ENCODE peak calls at places on chromosomes 11 and 22, in ten cellular contexts. One of them, this sample, is unnamed.

GRCh38 chr22:22942511-22943329 is 55.1 kb downstream of the IGLL5 start:
- DNase-seq in PC-9: no peak
- DNase-seq in esophagus squamous epithelium: no peak
- DNase-seq in Caco-2: peak; percentile 59
- DNase-seq in endothelial cell of umbilical vein: peak; percentile 41
- DNase-seq in tibial artery: peak; percentile 30
- DNase-seq in ascending aorta: peak; percentile 71
- DNase-seq in uterus: no peak
- DNase-seq in IMR-90: peak; percentile 51
- DNase-seq in PC-3: peak; percentile 66
- DNase-seq in this sample: peak; percentile 55

GRCh38 chr11:112620621-112621394 is 340.4 kb upstream of the NCAM1 start:
- DNase-seq in PC-9: peak; percentile 93
- DNase-seq in esophagus squamous epithelium: no peak
- DNase-seq in Caco-2: peak; percentile 14
- DNase-seq in endothelial cell of umbilical vein: no peak
- DNase-seq in tibial artery: no peak
- DNase-seq in ascending aorta: no peak
- DNase-seq in uterus: no peak
- DNase-seq in IMR-90: no peak
- DNase-seq in PC-3: peak; percentile 49
- DNase-seq in this sample: no peak

GRCh38 chr11:23903044-23903704 is 593.7 kb upstream of the LUZP2 start:
- DNase-seq in PC-9: peak; percentile 37
- DNase-seq in esophagus squamous epithelium: no peak
- DNase-seq in Caco-2: peak; percentile 39
- DNase-seq in endothelial cell of umbilical vein: peak; percentile 82
- DNase-seq in tibial artery: no peak
- DNase-seq in ascending aorta: no peak
- DNase-seq in uterus: no peak
- DNase-seq in IMR-90: peak; percentile 95
- DNase-seq in PC-3: peak; percentile 84
- DNase-seq in this sample: no peak

GRCh38 chr22:22201185-22201924 is 43.2 kb upstream of the VPREB1 start:
- DNase-seq in PC-9: no peak
- DNase-seq in esophagus squamous epithelium: no peak
- DNase-seq in Caco-2: peak; percentile 58
- DNase-seq in endothelial cell of umbilical vein: peak; percentile 15
- DNase-seq in tibial artery: no peak
- DNase-seq in ascending aorta: no peak
- DNase-seq in uterus: no peak
- DNase-seq in IMR-90: peak; percentile 24
- DNase-seq in PC-3: peak; percentile 18
- DNase-seq in this sample: no peak

GRCh38 chr11:74398244-74399159 is at the start of gene PGM2L1:
- DNase-seq in PC-9: peak; percentile 91
- DNase-seq in esophagus squamous epithelium: peak; percentile 85
- DNase-seq in Caco-2: peak; percentile 97
- DNase-seq in endothelial cell of umbilical vein: peak; percentile 95
- DNase-seq in tibial artery: peak; percentile 95
- DNase-seq in ascending aorta: peak; percentile 97
- DNase-seq in uterus: peak; percentile 96
- DNase-seq in IMR-90: peak; percentile 90
- DNase-seq in PC-3: peak; percentile 97
- DNase-seq in this sample: peak; percentile 93

GRCh38 chr11:77040401-77040777 is 6.2 kb downstream of the B3GNT6 start:
- DNase-seq in PC-9: no peak
- DNase-seq in esophagus squamous epithelium: no peak
- DNase-seq in Caco-2: no peak
- DNase-seq in endothelial cell of umbilical vein: no peak
- DNase-seq in tibial artery: no peak
- DNase-seq in ascending aorta: no peak
- DNase-seq in uterus: no peak
- DNase-seq in IMR-90: no peak
- DNase-seq in PC-3: no peak
- DNase-seq in this sample: no peak

GRCh38 chr11:44519989-44520737 is 45.3 kb upstream of the CD82 start:
- DNase-seq in PC-9: no peak
- DNase-seq in esophagus squamous epithelium: no peak
- DNase-seq in Caco-2: no peak
- DNase-seq in endothelial cell of umbilical vein: no peak
- DNase-seq in tibial artery: peak; percentile 25
- DNase-seq in ascending aorta: no peak
- DNase-seq in uterus: peak; percentile 90
- DNase-seq in IMR-90: no peak
- DNase-seq in PC-3: no peak
- DNase-seq in this sample: no peak

GRCh38 chr11:68941324-68942089 is 37.8 kb downstream of the IGHMBP2 start:
- DNase-seq in PC-9: no peak
- DNase-seq in esophagus squamous epithelium: no peak
- DNase-seq in Caco-2: no peak
- DNase-seq in endothelial cell of umbilical vein: no peak
- DNase-seq in tibial artery: no peak
- DNase-seq in ascending aorta: peak; percentile 83
- DNase-seq in uterus: no peak
- DNase-seq in IMR-90: no peak
- DNase-seq in PC-3: no peak
- DNase-seq in this sample: no peak

GRCh38 chr22:49247194-49247924 is 580.3 kb downstream of the BRD1 start:
- DNase-seq in PC-9: no peak
- DNase-seq in esophagus squamous epithelium: no peak
- DNase-seq in Caco-2: no peak
- DNase-seq in endothelial cell of umbilical vein: no peak
- DNase-seq in tibial artery: peak; percentile 6
- DNase-seq in ascending aorta: peak; percentile 16
- DNase-seq in uterus: no peak
- DNase-seq in IMR-90: no peak
- DNase-seq in PC-3: no peak
- DNase-seq in this sample: peak; percentile 47

GRCh38 chr11:102172127-102172848 is 62.0 kb downstream of the YAP1 start:
- DNase-seq in PC-9: no peak
- DNase-seq in esophagus squamous epithelium: no peak
- DNase-seq in Caco-2: no peak
- DNase-seq in endothelial cell of umbilical vein: peak; percentile 43
- DNase-seq in tibial artery: peak; percentile 53
- DNase-seq in ascending aorta: peak; percentile 82
- DNase-seq in uterus: no peak
- DNase-seq in IMR-90: peak; percentile 54
- DNase-seq in PC-3: peak; percentile 64
- DNase-seq in this sample: no peak

GRCh38 chr22:49570032-49570848 is 257.4 kb downstream of the BRD1 start:
- DNase-seq in PC-9: no peak
- DNase-seq in esophagus squamous epithelium: no peak
- DNase-seq in Caco-2: no peak
- DNase-seq in endothelial cell of umbilical vein: no peak
- DNase-seq in tibial artery: peak; percentile 16
- DNase-seq in ascending aorta: peak; percentile 19
- DNase-seq in uterus: peak; percentile 2
- DNase-seq in IMR-90: no peak
- DNase-seq in PC-3: no peak
- DNase-seq in this sample: no peak

GRCh38 chr22:46002757-46003270 is 25.9 kb upstream of the WNT7B start:
- DNase-seq in PC-9: peak; percentile 53
- DNase-seq in esophagus squamous epithelium: no peak
- DNase-seq in Caco-2: no peak
- DNase-seq in endothelial cell of umbilical vein: no peak
- DNase-seq in tibial artery: no peak
- DNase-seq in ascending aorta: no peak
- DNase-seq in uterus: no peak
- DNase-seq in IMR-90: peak; percentile 56
- DNase-seq in PC-3: peak; percentile 43
- DNase-seq in this sample: no peak

GRCh38 chr11:83330303-83330702 is 44.1 kb upstream of the CCDC90B start:
- DNase-seq in PC-9: no peak
- DNase-seq in esophagus squamous epithelium: no peak
- DNase-seq in Caco-2: no peak
- DNase-seq in endothelial cell of umbilical vein: no peak
- DNase-seq in tibial artery: no peak
- DNase-seq in ascending aorta: no peak
- DNase-seq in uterus: no peak
- DNase-seq in IMR-90: no peak
- DNase-seq in PC-3: no peak
- DNase-seq in this sample: no peak

DNA sequence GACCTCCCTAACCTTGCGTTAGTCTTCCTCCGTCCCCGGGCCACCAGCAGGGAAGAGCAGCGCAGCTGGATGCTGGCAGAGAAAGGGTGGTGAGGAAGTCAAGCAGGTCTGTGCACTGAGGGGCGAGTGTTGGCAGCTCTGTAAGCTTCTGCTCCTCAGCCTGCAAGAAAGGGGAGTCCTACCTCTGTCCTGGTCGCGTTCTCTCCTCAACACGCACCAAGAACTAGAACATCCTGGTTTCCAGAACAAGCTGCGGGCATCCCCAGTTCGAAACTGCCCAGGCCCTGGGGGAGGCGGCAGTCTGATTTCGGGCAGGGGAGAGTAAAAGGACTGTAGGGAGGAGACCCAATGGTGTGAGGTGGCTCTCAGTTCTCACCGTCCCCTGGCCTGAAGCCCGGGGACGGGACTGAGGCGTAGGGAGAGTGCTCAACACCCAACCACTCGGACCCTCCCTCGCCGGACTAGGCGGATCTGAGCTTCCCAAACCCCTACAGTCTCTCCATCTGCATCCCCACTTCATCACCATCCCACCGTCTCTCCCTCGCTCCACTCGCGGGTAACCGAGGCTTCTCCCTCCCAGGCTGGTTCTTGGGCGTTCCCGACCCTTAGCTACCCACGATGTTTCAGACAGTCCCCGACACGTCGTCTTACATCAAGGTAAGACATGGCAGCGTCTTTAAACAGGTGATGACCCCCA is 7.7 kb upstream of the FLI1 start:
- DNase-seq in PC-9: no peak
- DNase-seq in esophagus squamous epithelium: no peak
- DNase-seq in Caco-2: no peak
- DNase-seq in endothelial cell of umbilical vein: no peak
- DNase-seq in tibial artery: no peak
- DNase-seq in ascending aorta: no peak
- DNase-seq in uterus: no peak
- DNase-seq in IMR-90: no peak
- DNase-seq in PC-3: no peak
- DNase-seq in this sample: no peak
- H3K4me3 ChIP-seq in PC-9: no peak overlapping the region
- H3K4me3 ChIP-seq in esophagus squamous epithelium: no peak overlapping the region
- H3K4me3 ChIP-seq in Caco-2: no peak overlapping the region
- H3K4me3 ChIP-seq in endothelial cell of umbilical vein: no peak overlapping the region
- H3K4me3 ChIP-seq in tibial artery: no peak overlapping the region
- H3K4me3 ChIP-seq in ascending aorta: no peak overlapping the region
- H3K4me3 ChIP-seq in uterus: no peak overlapping the region
- H3K4me3 ChIP-seq in IMR-90: no peak overlapping the region
- H3K4me3 ChIP-seq in PC-3: no peak overlapping the region
- H3K4me3 ChIP-seq in this sample: peak overlapping the region; percentile 42

DNA sequence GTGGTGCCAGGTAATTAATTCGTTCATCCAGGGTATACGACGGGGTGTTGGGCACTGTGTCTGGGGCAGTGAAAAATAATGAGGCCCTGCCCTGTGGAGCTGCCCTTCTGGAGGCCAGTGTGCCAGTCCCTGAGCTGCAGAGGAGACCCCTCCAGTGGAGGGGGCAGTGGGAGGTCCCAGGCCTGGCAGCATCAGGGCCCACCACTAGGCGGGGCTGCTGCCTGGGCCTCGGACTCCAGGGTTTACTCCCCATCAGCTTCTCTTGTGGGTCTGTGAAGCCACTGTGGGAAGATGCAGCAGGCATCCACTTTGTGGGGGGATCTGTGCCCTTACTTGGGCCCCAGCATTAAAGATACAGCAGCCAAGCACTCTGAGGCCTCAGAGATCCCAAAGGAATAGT is 17.4 kb upstream of the TMPRSS6 start:
- DNase-seq in PC-9: no peak
- DNase-seq in esophagus squamous epithelium: no peak
- DNase-seq in Caco-2: peak; percentile 27
- DNase-seq in endothelial cell of umbilical vein: no peak
- DNase-seq in tibial artery: no peak
- DNase-seq in ascending aorta: no peak
- DNase-seq in uterus: no peak
- DNase-seq in IMR-90: no peak
- DNase-seq in PC-3: no peak
- DNase-seq in this sample: no peak
- TF ChIP-seq CTCF in PC-9: peak; percentile 53
- TF ChIP-seq CTCF in esophagus squamous epithelium: no peak
- TF ChIP-seq CTCF in Caco-2: peak; percentile 39
- TF ChIP-seq CTCF in endothelial cell of umbilical vein: peak; percentile 25
- TF ChIP-seq CTCF in tibial artery: no peak
- TF ChIP-seq CTCF in ascending aorta: no peak
- TF ChIP-seq CTCF in uterus: no peak
- TF ChIP-seq CTCF in IMR-90: peak; percentile 16
- TF ChIP-seq CTCF in PC-3: peak; percentile 45
- TF ChIP-seq CTCF in this sample: no peak

DNA sequence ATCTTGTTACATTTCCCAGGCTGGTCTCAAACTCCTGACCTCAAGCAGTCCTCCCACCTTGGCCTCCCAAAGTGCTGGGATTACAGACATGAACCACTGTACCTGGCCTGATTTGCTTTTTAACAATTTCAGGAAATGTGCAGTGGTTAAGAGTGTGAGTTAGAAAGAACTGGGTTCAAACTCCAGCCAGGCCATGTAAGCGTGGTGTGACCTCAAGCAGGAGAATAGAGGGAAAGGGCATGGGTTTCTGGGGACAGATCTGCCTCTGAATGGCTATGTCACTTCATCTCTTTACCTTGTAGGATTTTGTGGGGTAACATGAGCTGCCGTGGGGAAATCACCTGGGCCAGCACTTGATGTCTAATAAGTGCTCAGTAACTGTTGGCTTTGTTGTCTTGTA is 9.3 kb downstream of the SNRPD3 start:
- DNase-seq in PC-9: no peak
- DNase-seq in esophagus squamous epithelium: no peak
- DNase-seq in Caco-2: no peak
- DNase-seq in endothelial cell of umbilical vein: no peak
- DNase-seq in tibial artery: no peak
- DNase-seq in ascending aorta: no peak
- DNase-seq in uterus: no peak
- DNase-seq in IMR-90: no peak
- DNase-seq in PC-3: no peak
- DNase-seq in this sample: no peak
- H3K4me1 ChIP-seq in PC-9: no peaks in the 10 kb centered on the region
- H3K4me1 ChIP-seq in esophagus squamous epithelium: peaks cover 13% of the 10 kb centered on the region
- H3K4me1 ChIP-seq in Caco-2: peaks cover 16% of the 10 kb centered on the region
- H3K4me1 ChIP-seq in endothelial cell of umbilical vein: no peaks in the 10 kb centered on the region
- H3K4me1 ChIP-seq in tibial artery: peaks cover 25% of the 10 kb centered on the region
- H3K4me1 ChIP-seq in ascending aorta: no peaks in the 10 kb centered on the region
- H3K4me1 ChIP-seq in uterus: no peaks in the 10 kb centered on the region
- H3K4me1 ChIP-seq in IMR-90: no peaks in the 10 kb centered on the region
- H3K4me1 ChIP-seq in PC-3: no peaks in the 10 kb centered on the region
- H3K4me1 ChIP-seq in this sample: no peaks in the 10 kb centered on the region

DNA sequence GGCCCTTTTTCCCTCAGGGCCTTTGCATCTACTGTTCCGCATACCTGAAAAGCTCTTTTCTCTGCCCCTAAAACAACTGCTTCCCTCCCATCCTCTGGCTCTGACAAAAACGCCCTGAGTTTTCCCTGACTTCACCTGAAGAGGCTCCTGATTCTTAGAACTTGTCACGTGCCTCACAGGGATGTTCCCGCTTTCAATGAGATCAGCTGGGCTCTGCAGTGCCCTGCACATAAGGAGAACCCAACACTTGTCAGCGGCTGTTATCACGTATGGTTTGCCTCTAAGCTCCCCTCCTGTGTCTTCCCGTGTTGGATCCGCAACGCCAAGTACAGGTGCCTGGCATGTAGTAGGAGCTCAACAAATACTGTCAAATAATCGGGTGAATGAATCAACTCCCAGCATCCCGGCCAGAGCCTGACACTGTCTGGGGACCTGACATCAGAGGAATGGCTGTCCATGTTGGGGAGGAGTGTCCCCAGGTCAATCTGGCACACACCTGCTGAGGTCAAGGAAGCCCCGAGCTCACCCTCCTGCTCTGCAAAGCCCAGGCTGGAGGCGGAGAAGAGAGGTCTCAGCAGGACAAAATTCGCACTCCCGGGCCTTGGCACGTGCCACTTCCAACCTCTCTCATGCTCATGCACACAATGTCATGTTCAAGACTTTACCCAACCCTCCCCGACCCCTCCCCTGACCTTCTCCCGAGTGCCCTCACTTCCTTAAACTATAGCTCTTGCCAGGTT is 4.2 kb upstream of the GRK2 start:
- DNase-seq in PC-9: no peak
- DNase-seq in esophagus squamous epithelium: no peak
- DNase-seq in Caco-2: no peak
- DNase-seq in endothelial cell of umbilical vein: no peak
- DNase-seq in tibial artery: peak; percentile 23
- DNase-seq in ascending aorta: no peak
- DNase-seq in uterus: no peak
- DNase-seq in IMR-90: no peak
- DNase-seq in PC-3: no peak
- DNase-seq in this sample: no peak
- H3K4me3 ChIP-seq in PC-9: no peak overlapping the region
- H3K4me3 ChIP-seq in esophagus squamous epithelium: no peak overlapping the region
- H3K4me3 ChIP-seq in Caco-2: no peak overlapping the region
- H3K4me3 ChIP-seq in endothelial cell of umbilical vein: no peak overlapping the region
- H3K4me3 ChIP-seq in tibial artery: no peak overlapping the region
- H3K4me3 ChIP-seq in ascending aorta: peak overlapping the region; percentile 20
- H3K4me3 ChIP-seq in uterus: no peak overlapping the region
- H3K4me3 ChIP-seq in IMR-90: no peak overlapping the region
- H3K4me3 ChIP-seq in PC-3: no peak overlapping the region
- H3K4me3 ChIP-seq in this sample: no peak overlapping the region